ENCODE peak calls at places on chromosomes 16 and 17, in eight cellular contexts. Q, T, R, G, D, P, W and U are unnamed samples. For H3K4me1, the result is how much of the 10 kb centered on the place peaks cover.

GRCh38 chr16:19881783-19882182 is 2.9 kb downstream of the GPRC5B start:
- DNase-seq in Q (no peak), T (no peak), R (no peak), G (no peak), D (no peak), P (no peak), W (no peak), U (no peak)

GRCh38 chr17:17125136-17126084 is 80.7 kb downstream of the PLD6 start:
- DNase-seq in Q (peak), T (no peak), R (no peak), G (no peak), D (no peak), P (no peak), W (peak), U (no peak)

GRCh38 chr17:7263801-7264078 is 1.5 kb upstream of the CLDN7 start:
- DNase-seq in Q (no peak), T (no peak), R (peak), G (no peak), D (no peak), P (no peak), W (no peak), U (no peak)

GRCh38 chr16:1019234-1019933 is 37.8 kb downstream of the SOX8 start:
- DNase-seq in Q (peak), T (peak), R (no peak), G (no peak), D (no peak), P (peak), W (no peak), U (no peak)

GRCh38 chr16:72480926-72481325 is 309.0 kb upstream of the PMFBP1 start:
- DNase-seq in Q (no peak), T (no peak), R (no peak), G (no peak), D (no peak), P (no peak), W (no peak), U (no peak)

GRCh38 chr16:64408699-64409098 is 713.2 kb downstream of the CDH11 start:
- DNase-seq in Q (no peak), T (no peak), R (no peak), G (no peak), D (no peak), P (no peak), W (no peak), U (no peak)

GRCh38 chr16:1059310-1059709 is 13.2 kb upstream of the SSTR5 start:
- DNase-seq in Q (no peak), T (no peak), R (no peak), G (no peak), D (no peak), P (no peak), W (no peak), U (no peak)

GRCh38 chr16:14613991-14614390 is 16.1 kb downstream of the PARN start:
- DNase-seq in Q (no peak), T (no peak), R (no peak), G (no peak), D (no peak), P (no peak), W (no peak), U (no peak)

GRCh38 chr17:48241131-48241591 is 133.6 kb downstream of the SNX11 start:
- DNase-seq in Q (no peak), T (no peak), R (peak), G (no peak), D (no peak), P (peak), W (no peak), U (peak)

GRCh38 chr17:27569257-27569722 is 61.7 kb upstream of the LGALS9 start:
- DNase-seq in Q (peak), T (peak), R (peak), G (peak), D (peak), P (no peak), W (no peak), U (no peak)

GRCh38 chr17:40121886-40122465 is at the start of gene MSL1:
- DNase-seq in Q (peak), T (peak), R (peak), G (peak), D (peak), P (peak), W (peak), U (peak)

GRCh38 chr16:84312783-84313382 is 18.2 kb downstream of the WFDC1 start:
- DNase-seq in Q (peak), T (no peak), R (peak), G (peak), D (no peak), P (no peak), W (no peak), U (peak)

GRCh38 chr16:10765772-10766171 is 22.1 kb downstream of the NUBP1 start:
- DNase-seq in Q (no peak), T (no peak), R (no peak), G (no peak), D (no peak), P (no peak), W (no peak), U (no peak)

GRCh38 chr16:8819635-8820034 is 22.0 kb downstream of the PMM2 start:
- DNase-seq in Q (no peak), T (no peak), R (no peak), G (no peak), D (no peak), P (no peak), W (no peak), U (no peak)

DNA sequence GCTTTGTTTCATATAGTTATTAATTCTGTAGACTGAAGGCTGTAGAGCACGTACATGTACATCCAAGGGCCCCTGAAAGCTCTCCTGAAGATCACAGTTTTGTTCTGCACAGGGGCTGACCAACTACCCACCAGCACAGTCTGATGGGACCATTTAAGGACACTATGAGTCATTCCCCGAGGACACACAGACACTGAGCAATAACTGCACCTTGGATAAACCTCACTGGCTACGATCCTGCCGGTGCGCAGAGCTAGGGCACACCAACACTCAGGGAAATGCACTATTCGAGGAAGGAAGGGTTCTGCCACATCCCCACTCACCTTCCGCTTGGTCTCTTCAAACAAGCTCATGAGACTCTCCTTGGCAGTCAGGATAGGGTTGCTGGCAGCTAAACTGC is 20.3 kb downstream of the SMG6 start:
- DNase-seq in Q (no peak), T (no peak), R (no peak), G (no peak), D (no peak), P (no peak), W (no peak), U (no peak)
- H3K27ac ChIP-seq in Q (no peak), T (no peak), R (no peak), G (no peak), D (no peak), P (no peak), W (no peak), U (peak)

GRCh38 chr17:42458497-42459255 is at the start of gene ATP6V0A1:
- DNase-seq in Q (peak), T (peak), R (peak), G (peak), D (peak), P (peak), W (peak), U (peak)
- H3K4me1 ChIP-seq in Q (under half), T (under half), R (under half), G (under half), D (under half), P (under half), W (under half), U (under half)

DNA sequence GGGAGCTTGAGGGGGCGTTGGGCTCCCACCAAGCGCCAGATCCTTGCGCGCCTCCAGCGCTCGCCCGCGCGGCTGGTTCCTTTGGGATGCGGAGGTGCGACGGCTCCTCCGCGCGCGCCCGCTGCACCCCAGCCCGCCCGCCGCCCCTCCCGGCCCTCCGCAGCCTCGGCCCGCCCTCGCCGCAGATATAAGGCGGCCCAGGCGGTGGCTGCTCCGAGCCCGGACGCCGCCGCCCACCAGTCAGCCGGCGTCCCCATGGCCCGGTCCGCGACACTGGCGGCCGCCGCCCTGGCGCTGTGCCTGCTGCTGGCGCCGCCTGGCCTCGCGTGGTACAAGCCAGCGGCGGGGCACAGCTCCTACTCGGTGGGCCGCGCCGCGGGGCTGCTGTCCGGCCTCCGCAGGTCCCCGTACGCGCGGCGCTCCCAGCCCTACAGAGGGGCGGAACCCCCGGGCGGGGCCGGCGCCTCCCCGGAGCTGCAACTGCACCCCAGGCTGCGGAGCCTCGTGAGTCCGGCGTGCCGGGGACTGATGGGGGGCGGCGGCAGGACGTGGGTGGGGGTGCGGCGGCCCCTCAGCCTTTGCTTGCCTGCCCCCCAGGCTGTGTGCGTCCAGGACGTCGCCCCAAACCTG is at the start of gene NPB:
- DNase-seq in Q (peak), T (no peak), R (no peak), G (peak), D (no peak), P (no peak), W (peak), U (no peak)
- H3K4me3 ChIP-seq in Q (peak), T (no peak), R (no peak), G (peak), D (no peak), P (no peak), W (no peak), U (peak)

GRCh38 chr16:75095204-75095621 is 21.4 kb downstream of the LDHD start:
- DNase-seq in Q (no peak), T (no peak), R (no peak), G (no peak), D (no peak), P (no peak), W (no peak), U (no peak)
- H3K27ac ChIP-seq in Q (no peak), T (no peak), R (no peak), G (no peak), D (no peak), P (no peak), W (no peak), U (no peak)

GRCh38 chr17:77327566-77328463 is 187.0 kb downstream of the SEC14L1 start:
- DNase-seq in Q (no peak), T (no peak), R (no peak), G (no peak), D (no peak), P (no peak), W (no peak), U (peak)
- H3K4me1 ChIP-seq in Q (under half), T (half or more), R (under half), G (under half), D (half or more), P (under half), W (half or more), U (half or more)

GRCh38 chr17:77419547-77420475 is 279.0 kb downstream of the SEC14L1 start:
- DNase-seq in Q (peak), T (no peak), R (peak), G (peak), D (no peak), P (no peak), W (no peak), U (peak)

GRCh38 chr17:77421635-77421982 is 280.8 kb downstream of the SEC14L1 start:
- DNase-seq in Q (no peak), T (no peak), R (no peak), G (no peak), D (no peak), P (no peak), W (no peak), U (no peak)

GRCh38 chr17:77419095-77419494 is 278.3 kb downstream of the SEC14L1 start:
- DNase-seq in Q (no peak), T (no peak), R (no peak), G (no peak), D (no peak), P (no peak), W (no peak), U (no peak)

GRCh38 chr17:77420804-77421634 is 280.2 kb downstream of the SEC14L1 start:
- DNase-seq in Q (peak), T (peak), R (peak), G (peak), D (peak), P (no peak), W (peak), U (peak)

DNA sequence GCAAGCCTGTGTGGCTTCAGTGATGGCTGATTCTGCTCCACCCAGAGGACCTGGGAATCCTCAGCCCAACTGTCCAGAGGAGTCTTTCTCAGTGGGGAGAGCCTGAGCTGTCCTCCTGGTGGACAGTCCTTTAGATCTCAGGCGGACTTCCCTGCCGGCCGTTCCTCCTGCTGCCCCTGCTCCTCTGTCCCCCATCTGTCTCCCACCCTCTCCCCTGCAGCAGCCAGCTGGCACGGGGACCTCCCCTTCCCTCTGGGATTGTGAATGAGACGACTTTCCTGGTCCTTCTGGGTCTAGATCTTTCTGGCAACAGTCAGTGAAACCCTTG is 279.7 kb downstream of the SEC14L1 start:
- DNase-seq in Q (no peak), T (no peak), R (no peak), G (no peak), D (no peak), P (no peak), W (no peak), U (no peak)
- H3K4me3 ChIP-seq in Q (no peak), T (no peak), R (no peak), G (no peak), D (no peak), P (no peak), W (peak), U (no peak)

DNA sequence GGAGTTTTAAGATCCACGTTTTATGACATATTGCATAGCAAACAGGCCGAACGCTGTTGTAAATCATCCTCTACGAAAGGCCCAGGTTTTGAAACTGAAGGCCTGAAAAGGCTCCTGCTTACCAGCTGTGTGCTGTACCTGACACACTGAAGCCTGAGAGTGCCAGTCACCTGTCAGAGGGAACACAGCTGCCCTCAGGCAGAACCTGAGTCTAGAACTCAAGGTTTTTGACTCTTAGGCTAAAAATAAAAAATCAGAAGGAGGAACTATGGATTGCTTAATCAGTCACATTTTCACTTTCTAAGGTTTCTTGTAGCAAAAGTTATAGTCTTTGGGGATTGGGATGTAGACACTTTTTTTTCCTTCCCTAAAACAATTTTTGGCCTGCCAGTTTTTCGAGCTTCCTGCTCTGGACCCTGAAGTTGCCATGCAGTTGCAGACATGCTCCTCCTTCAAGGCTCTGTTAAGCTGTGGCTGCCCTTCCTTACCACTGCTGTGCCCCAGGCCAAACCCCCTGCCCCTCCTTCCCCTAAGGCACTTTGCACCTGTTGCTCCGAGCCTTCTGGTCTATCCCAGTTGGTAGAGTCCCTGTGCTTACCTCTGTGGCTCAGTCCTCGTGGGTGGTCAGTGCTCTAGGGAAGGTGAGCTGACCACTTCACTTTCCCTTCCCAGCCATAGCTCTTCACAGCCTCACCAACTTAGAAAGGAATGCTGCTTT is 56.6 kb downstream of the TENT4B start:
- DNase-seq in Q (peak), T (peak), R (no peak), G (peak), D (no peak), P (no peak), W (no peak), U (no peak)
- H3K27ac ChIP-seq in Q (peak), T (peak), R (no peak), G (peak), D (no peak), P (no peak), W (no peak), U (peak)

DNA sequence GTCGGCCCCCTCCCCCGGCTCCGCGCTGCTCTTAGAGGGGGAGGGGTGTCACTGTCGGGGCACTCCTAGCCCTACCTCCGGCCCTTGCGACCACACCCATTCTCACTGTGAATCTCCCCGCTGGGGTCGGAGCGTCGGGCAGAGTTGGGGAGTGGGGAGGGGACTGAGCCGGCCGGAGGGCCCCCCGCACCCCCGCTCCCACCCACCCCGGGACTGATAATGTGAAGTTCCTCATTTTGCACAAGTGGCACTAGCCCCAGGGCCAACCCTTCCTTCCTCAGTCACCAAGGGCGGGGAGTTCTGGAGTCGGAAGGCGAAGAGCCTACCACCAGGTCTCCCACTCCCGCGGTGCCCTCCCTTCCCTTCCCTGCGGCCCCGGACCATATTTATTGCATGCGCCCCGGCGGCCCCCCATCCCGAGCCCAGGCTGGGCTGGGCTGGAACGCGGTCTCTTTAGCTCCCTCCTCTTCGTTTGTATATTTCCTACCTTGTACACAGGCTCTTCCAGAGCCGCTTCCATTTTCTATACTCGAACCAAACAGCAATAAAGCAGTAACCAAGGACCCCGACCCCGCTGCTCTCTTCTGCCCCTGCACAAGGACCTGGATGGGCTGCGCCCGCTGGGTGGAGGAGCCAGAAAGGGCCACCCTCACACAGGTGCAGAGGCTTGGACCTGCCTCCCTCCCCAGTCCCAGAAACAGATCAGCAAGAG is 4.4 kb downstream of the HIC1 start:
- DNase-seq in Q (no peak), T (no peak), R (no peak), G (no peak), D (no peak), P (no peak), W (no peak), U (peak)
- H3K4me1 ChIP-seq in Q (under half), T (under half), R (under half), G (under half), D (under half), P (half or more), W (under half), U (half or more)